ENCODE peak calls at places on chromosomes 11 and 22, in seven cellular contexts. G is activated naive CD4-positive, alpha-beta T cell treated with anti-CD3 and anti-CD28 coated beads for 36 hours; F is right cardiac atrium; V is NCI-H187 treated with DMSO at 0.1 percent for 48 hours; U is H4; X is AG08396; P is uterus. R is an unnamed sample.

GRCh38 chr22:41286639-41287091 is 678 bp upstream of the RANGAP1 start:
- DNase-seq in G (peak), F (no peak), V (no peak), U (no peak), X (no peak), P (no peak), R (no peak)

GRCh38 chr11:12485328-12485727 is 108.0 kb downstream of the PARVA start:
- DNase-seq in G (no peak), F (no peak), V (no peak), U (no peak), X (no peak), P (no peak), R (no peak)

GRCh38 chr11:44133335-44133946 is 38.0 kb downstream of the EXT2 start:
- DNase-seq in G (no peak), F (no peak), V (no peak), U (peak), X (peak), P (no peak), R (no peak)

GRCh38 chr22:45010532-45010900 is 711 bp upstream of the PHF21B start:
- DNase-seq in G (no peak), F (no peak), V (no peak), U (no peak), X (no peak), P (no peak), R (no peak)

GRCh38 chr22:26322179-26322905 is 106.7 kb upstream of the ASPHD2 start:
- DNase-seq in G (no peak), F (no peak), V (no peak), U (peak), X (peak), P (no peak), R (no peak)

GRCh38 chr22:36197065-36197440 is 4.6 kb downstream of the APOL4 start:
- DNase-seq in G (no peak), F (peak), V (no peak), U (peak), X (no peak), P (peak), R (no peak)

GRCh38 chr22:37176464-37177061 is 11.5 kb downstream of the C1QTNF6 start:
- DNase-seq in G (no peak), F (peak), V (no peak), U (no peak), X (peak), P (peak), R (no peak)

GRCh38 chr11:86486261-86487030 is 111.8 kb downstream of the CCDC81 start:
- DNase-seq in G (no peak), F (peak), V (no peak), U (no peak), X (no peak), P (no peak), R (no peak)

GRCh38 chr22:49950396-49950994 is 10.1 kb upstream of the PIM3 start:
- DNase-seq in G (no peak), F (no peak), V (no peak), U (no peak), X (no peak), P (no peak), R (no peak)

GRCh38 chr22:40436460-40437431 is 66.4 kb downstream of the SGSM3 start:
- DNase-seq in G (peak), F (no peak), V (peak), U (no peak), X (no peak), P (peak), R (no peak)

GRCh38 chr11:69699213-69699612 is 4.6 kb downstream of the FGF19 start:
- DNase-seq in G (no peak), F (no peak), V (no peak), U (no peak), X (no peak), P (no peak), R (no peak)

GRCh38 chr11:910044-910588 is 494 bp downstream of the CHID1 start:
- DNase-seq in G (no peak), F (no peak), V (no peak), U (no peak), X (peak), P (no peak), R (no peak)

GRCh38 chr22:19805821-19806212 is 45.2 kb downstream of the TBX1 start:
- DNase-seq in G (no peak), F (no peak), V (no peak), U (no peak), X (no peak), P (peak), R (no peak)